ENCODE peak calls at places on chromosomes 6 and 20, in four cellular contexts. One of them, this sample, is unnamed.

GRCh38 chr6:129251669-129252376 is 368.9 kb downstream of the LAMA2 start:
- DNase-seq in lower lobe of right lung: no peak
- DNase-seq in GM06990: peak
- DNase-seq in aorta: peak
- DNase-seq in this sample: peak

GRCh38 chr6:87282743-87283142 is 39.6 kb upstream of the SMIM8 start:
- DNase-seq in lower lobe of right lung: no peak
- DNase-seq in GM06990: no peak
- DNase-seq in aorta: no peak
- DNase-seq in this sample: no peak

GRCh38 chr20:9535457-9535856 is 21.1 kb downstream of the LAMP5 start:
- DNase-seq in lower lobe of right lung: no peak
- DNase-seq in aorta: no peak
- DNase-seq in GM06990: no peak
- DNase-seq in this sample: no peak

GRCh38 chr6:103983860-103984259 is 875.9 kb downstream of the HACE1 start:
- DNase-seq in aorta: no peak
- DNase-seq in GM06990: no peak
- DNase-seq in lower lobe of right lung: no peak
- DNase-seq in this sample: no peak

GRCh38 chr20:50916257-50916656 is 15.0 kb downstream of the ADNP start:
- DNase-seq in lower lobe of right lung: no peak
- DNase-seq in aorta: no peak
- DNase-seq in GM06990: no peak
- DNase-seq in this sample: peak

GRCh38 chr6:109315331-109316129 is 66.7 kb downstream of the CD164 start:
- DNase-seq in lower lobe of right lung: no peak
- DNase-seq in GM06990: no peak
- DNase-seq in aorta: no peak
- DNase-seq in this sample: no peak

GRCh38 chr20:25011831-25012241 is 19.3 kb upstream of the APMAP start:
- DNase-seq in lower lobe of right lung: no peak
- DNase-seq in GM06990: no peak
- DNase-seq in aorta: peak
- DNase-seq in this sample: no peak

GRCh38 chr6:87333033-87333432 is 4.0 kb upstream of the GJB7 start:
- DNase-seq in lower lobe of right lung: no peak
- DNase-seq in GM06990: no peak
- DNase-seq in aorta: no peak
- DNase-seq in this sample: no peak

GRCh38 chr20:36298061-36298460 is 8.1 kb upstream of the DLGAP4 start:
- DNase-seq in GM06990: no peak
- DNase-seq in lower lobe of right lung: no peak
- DNase-seq in aorta: no peak
- DNase-seq in this sample: peak

GRCh38 chr6:169959129-169960002 is 207.9 kb downstream of the ERMARD start:
- DNase-seq in aorta: peak
- DNase-seq in lower lobe of right lung: peak
- DNase-seq in GM06990: peak
- DNase-seq in this sample: peak

GRCh38 chr6:142302427-142303190 is 802 bp downstream of the ADGRG6 start:
- DNase-seq in GM06990: no peak
- DNase-seq in lower lobe of right lung: no peak
- DNase-seq in aorta: no peak
- DNase-seq in this sample: no peak

GRCh38 chr6:142301421-142302391 is at the start of gene ADGRG6:
- DNase-seq in GM06990: peak
- DNase-seq in lower lobe of right lung: peak
- DNase-seq in aorta: peak
- DNase-seq in this sample: no peak

GRCh38 chr6:142303191-142303564 is 1.4 kb downstream of the ADGRG6 start:
- DNase-seq in lower lobe of right lung: no peak
- DNase-seq in aorta: no peak
- DNase-seq in GM06990: no peak
- DNase-seq in this sample: no peak

GRCh38 chr6:142300302-142300701 is 1.5 kb upstream of the ADGRG6 start:
- DNase-seq in lower lobe of right lung: no peak
- DNase-seq in GM06990: no peak
- DNase-seq in aorta: no peak
- DNase-seq in this sample: no peak

DNA sequence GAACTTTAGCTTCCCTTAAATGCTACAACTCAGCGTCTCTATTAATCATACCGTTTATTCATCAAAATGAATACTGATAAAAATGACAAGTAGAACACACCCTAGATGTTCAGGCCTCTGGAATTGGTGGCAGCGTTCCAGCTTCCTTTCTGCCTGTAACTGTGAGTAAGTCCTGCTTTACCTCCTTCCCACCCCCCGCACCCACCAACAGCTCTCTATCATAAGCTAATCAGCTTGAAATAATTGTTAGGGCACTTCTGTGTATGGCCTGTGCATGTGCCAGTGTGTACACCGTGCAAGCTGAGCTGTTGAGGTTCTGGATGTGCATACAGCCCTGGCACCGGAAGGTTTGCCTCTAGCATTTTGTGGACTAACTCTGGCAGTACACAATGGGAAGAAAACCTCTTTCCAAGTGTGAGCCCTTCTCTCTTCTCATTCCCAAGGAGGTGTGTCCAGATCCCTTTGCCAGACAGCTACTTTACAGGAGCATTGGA is 1.0 kb upstream of the ADGRG6 start:
- DNase-seq in aorta: no peak
- DNase-seq in lower lobe of right lung: peak
- DNase-seq in GM06990: no peak
- DNase-seq in this sample: no peak
- H3K4me3 ChIP-seq in aorta: no peak
- H3K4me3 ChIP-seq in lower lobe of right lung: peak
- H3K4me3 ChIP-seq in GM06990: no peak
- H3K4me3 ChIP-seq in this sample: no peak

GRCh38 chr6:56760842-56761241 is 118.2 kb upstream of the DST start:
- DNase-seq in aorta: no peak
- DNase-seq in GM06990: no peak
- DNase-seq in lower lobe of right lung: no peak
- DNase-seq in this sample: peak

GRCh38 chr6:56766806-56767178 is 124.1 kb upstream of the DST start:
- DNase-seq in lower lobe of right lung: no peak
- DNase-seq in GM06990: peak
- DNase-seq in aorta: no peak
- DNase-seq in this sample: no peak

GRCh38 chr6:56766139-56766805 is 123.6 kb upstream of the DST start:
- DNase-seq in GM06990: no peak
- DNase-seq in aorta: no peak
- DNase-seq in lower lobe of right lung: no peak
- DNase-seq in this sample: no peak

GRCh38 chr6:56765494-56765893 is 122.8 kb upstream of the DST start:
- DNase-seq in lower lobe of right lung: no peak
- DNase-seq in GM06990: no peak
- DNase-seq in aorta: no peak
- DNase-seq in this sample: no peak

DNA sequence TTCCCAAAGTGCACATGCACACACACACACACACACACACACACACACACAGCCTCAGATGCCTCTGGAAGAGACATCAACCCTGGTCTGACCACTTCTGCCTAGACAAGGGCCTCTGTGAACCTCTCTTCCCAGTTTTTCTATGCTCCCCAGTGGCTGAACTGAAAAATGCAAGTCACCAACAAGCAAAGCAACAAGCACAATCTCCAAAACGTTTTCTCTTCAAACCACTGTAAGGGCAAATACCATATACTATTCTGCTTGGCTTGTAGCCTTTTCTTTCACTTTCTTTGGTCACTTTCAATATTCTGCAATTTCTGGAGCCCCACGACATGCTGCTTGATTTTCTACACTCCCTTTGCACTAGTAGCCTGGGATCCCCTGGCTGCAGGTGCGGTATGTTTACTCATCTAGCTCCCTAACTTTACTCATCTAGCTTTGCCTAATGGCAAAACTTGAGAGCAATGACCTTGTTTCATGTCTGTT is 121.4 kb upstream of the DST start:
- DNase-seq in aorta: no peak
- DNase-seq in lower lobe of right lung: no peak
- DNase-seq in GM06990: no peak
- DNase-seq in this sample: peak
- H3K4me3 ChIP-seq in aorta: no peak
- H3K4me3 ChIP-seq in lower lobe of right lung: no peak
- H3K4me3 ChIP-seq in GM06990: peak
- H3K4me3 ChIP-seq in this sample: no peak

DNA sequence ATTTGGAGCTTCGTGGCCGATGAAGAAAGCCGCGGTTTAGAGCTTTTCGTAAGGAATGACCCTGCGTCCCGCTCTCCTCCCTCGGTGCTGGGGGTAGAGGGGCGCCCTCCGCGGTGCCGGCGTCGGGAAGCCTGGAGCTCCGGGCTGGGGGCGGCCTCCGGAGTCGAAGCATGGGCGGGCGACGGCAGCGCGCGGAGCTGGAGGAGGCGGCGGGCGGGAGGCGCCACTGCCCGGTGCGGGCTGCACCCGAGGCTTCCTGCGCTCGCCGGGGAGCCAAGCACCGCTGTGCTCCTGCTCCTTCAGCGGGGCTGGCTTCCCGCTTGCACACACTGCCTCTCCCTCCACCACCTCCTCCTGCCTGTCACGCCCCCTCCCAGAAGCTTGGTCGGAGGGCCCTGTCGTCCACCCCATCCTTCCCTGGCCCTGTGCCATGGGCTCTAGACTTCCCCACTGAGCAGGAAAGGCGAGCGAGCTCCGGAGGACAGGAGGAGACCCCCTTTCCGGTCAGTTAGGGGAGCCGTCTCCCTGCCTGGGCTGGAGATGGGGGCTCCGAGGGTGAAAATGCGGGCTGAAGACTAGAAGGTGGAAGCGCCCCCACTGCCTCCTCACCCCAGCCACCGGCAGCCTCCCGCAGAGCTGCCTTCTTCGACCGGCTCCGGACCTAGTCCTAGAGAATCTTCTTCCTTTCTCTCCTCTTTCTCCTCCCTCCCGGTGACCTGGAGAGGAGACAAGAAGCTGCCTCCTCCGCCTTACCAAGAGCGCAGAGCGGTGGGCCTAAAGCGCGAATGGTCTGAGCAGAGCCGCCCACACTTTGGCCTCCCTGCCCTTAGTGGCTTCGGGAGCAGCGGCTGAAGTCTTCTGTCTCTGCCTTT is 1.8 kb downstream of the CDH4 start:
- DNase-seq in lower lobe of right lung: no peak
- DNase-seq in aorta: no peak
- DNase-seq in GM06990: no peak
- DNase-seq in this sample: no peak
- H3K4me3 ChIP-seq in lower lobe of right lung: peak
- H3K4me3 ChIP-seq in aorta: no peak
- H3K4me3 ChIP-seq in GM06990: no peak
- H3K4me3 ChIP-seq in this sample: no peak

DNA sequence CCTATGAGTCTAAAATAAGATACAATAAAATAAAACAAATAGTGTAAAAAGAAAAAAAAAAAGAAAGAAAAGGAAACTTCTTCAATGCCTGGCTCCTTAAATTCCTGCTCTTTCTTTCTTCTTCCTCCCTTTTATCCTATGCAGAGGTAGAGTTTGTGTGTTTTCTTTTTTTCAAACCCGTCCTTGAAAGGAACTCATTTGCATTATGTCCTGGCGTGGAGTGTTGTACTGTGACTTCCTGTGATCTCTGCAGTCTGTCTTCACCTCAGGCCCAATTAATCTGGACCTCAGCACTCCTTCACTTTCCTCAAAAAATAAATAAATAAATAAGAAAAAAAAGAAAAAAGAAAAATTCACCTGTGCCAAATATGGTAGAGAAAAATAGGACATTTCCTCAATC is 541.9 kb upstream of the SPTLC3 start:
- DNase-seq in GM06990: no peak
- DNase-seq in lower lobe of right lung: no peak
- DNase-seq in aorta: no peak
- DNase-seq in this sample: no peak
- H3K4me3 ChIP-seq in GM06990: no peak
- H3K4me3 ChIP-seq in lower lobe of right lung: no peak
- H3K4me3 ChIP-seq in aorta: no peak
- H3K4me3 ChIP-seq in this sample: no peak

DNA sequence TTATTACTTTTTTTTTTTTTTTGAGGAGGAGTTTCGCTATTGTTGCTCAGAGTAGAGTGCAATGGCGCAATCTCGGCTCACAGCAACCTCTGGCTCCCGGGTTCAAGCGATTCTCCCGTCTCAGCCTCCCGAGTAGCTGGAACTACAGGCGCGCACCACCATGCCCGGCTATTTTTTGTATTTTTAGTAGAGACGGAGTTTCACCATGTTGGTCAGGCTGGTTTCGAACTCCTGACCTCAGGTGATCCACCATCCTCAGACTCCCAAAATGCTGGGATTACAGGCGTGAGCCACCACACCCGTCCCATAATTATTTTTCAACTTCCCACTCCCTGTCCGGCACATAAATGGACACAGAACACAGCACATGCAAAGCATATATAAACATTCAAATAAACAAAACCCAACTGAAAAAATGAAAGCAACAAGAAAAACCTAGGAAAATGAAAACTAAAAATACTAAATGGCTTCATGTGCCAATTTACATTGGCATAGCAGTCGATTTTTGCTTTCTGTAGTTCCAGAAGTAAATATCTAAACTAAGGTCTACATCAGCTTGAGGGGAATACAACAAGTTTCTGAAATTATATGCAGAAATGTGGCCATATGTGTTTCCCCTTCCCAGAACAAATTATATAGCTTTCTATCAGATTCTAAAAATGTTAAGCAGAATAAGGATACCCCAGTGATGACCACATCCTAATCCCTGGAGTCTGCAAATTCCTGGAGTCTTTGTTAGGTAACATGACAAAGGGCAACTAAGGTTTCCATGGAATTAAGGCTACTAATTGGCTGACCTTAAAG is 113.9 kb downstream of the HFE start:
- DNase-seq in aorta: no peak
- DNase-seq in lower lobe of right lung: no peak
- DNase-seq in GM06990: no peak
- DNase-seq in this sample: no peak
- H3K4me3 ChIP-seq in aorta: no peak
- H3K4me3 ChIP-seq in lower lobe of right lung: no peak
- H3K4me3 ChIP-seq in GM06990: no peak
- H3K4me3 ChIP-seq in this sample: no peak

GRCh38 chr6:50820590-50821234 is 2.0 kb downstream of the TFAP2B start:
- DNase-seq in aorta: no peak
- DNase-seq in GM06990: no peak
- DNase-seq in lower lobe of right lung: no peak
- DNase-seq in this sample: no peak
- H3K4me3 ChIP-seq in aorta: no peak
- H3K4me3 ChIP-seq in GM06990: no peak
- H3K4me3 ChIP-seq in lower lobe of right lung: no peak
- H3K4me3 ChIP-seq in this sample: no peak

DNA sequence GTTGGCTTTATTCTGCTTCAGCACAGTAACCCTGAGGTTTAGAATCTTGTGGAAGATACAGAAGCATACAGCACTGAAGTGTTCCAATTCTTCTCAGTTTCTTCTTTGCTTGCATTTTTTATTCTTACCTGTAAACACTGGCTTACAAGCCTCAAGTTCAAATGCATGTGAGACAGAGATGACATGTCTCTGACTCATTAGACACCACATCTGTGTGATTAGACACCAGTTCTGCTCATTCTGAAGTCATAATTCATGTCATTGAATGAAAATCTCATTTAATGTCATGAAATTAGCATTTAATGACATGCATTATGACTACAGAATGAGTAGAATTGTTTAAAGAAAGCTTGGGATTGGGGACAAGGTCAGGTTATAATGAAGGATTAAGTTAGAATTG is 5.8 kb downstream of the GZF1 start:
- DNase-seq in lower lobe of right lung: no peak
- DNase-seq in aorta: no peak
- DNase-seq in GM06990: no peak
- DNase-seq in this sample: no peak
- H3K4me3 ChIP-seq in lower lobe of right lung: no peak
- H3K4me3 ChIP-seq in aorta: no peak
- H3K4me3 ChIP-seq in GM06990: no peak
- H3K4me3 ChIP-seq in this sample: no peak